ENCODE peak calls at places on chromosome 9, in eight cellular contexts. B, J, K, Z, W, V, M and T are unnamed samples. For H3K4me1, the result is how much of the 10 kb centered on the place peaks cover.

GRCh38 chr9:108924436-108924835 is 9.5 kb downstream of the ELP1 start:
- DNase-seq in B (no peak), J (no peak), K (no peak), Z (no peak), W (no peak), V (no peak), M (no peak), T (no peak)

GRCh38 chr9:81002242-81002641 is 687.1 kb downstream of the TLE1 start:
- DNase-seq in B (no peak), J (no peak), K (peak), Z (no peak), W (no peak), V (no peak), M (no peak), T (no peak)

GRCh38 chr9:14111670-14112069 is 202.3 kb downstream of the NFIB start:
- DNase-seq in B (no peak), J (no peak), K (no peak), Z (no peak), W (no peak), V (no peak), M (peak), T (no peak)

GRCh38 chr9:71270554-71270953 is 149.1 kb upstream of the TRPM3 start:
- DNase-seq in B (no peak), J (no peak), K (peak), Z (no peak), W (no peak), V (no peak), M (no peak), T (no peak)

GRCh38 chr9:100598641-100599145 is 20.8 kb downstream of the CAVIN4 start:
- DNase-seq in B (peak), J (peak), K (peak), Z (peak), W (peak), V (no peak), M (peak), T (peak)

GRCh38 chr9:132712753-132713152 is 42.5 kb downstream of the GTF3C4 start:
- DNase-seq in B (no peak), J (no peak), K (no peak), Z (no peak), W (no peak), V (no peak), M (no peak), T (no peak)

GRCh38 chr9:89536145-89536574 is 38.2 kb upstream of the SEMA4D start:
- DNase-seq in B (no peak), J (no peak), K (no peak), Z (no peak), W (no peak), V (no peak), M (no peak), T (no peak)

GRCh38 chr9:120377268-120378150 is 202.5 kb downstream of the CDK5RAP2 start:
- DNase-seq in B (no peak), J (no peak), K (no peak), Z (no peak), W (no peak), V (no peak), M (peak), T (no peak)

GRCh38 chr9:137785704-137786161 is 91.8 kb upstream of the CACNA1B start:
- DNase-seq in B (no peak), J (no peak), K (no peak), Z (no peak), W (no peak), V (no peak), M (peak), T (no peak)

GRCh38 chr9:13896047-13896446 is 417.9 kb downstream of the NFIB start:
- DNase-seq in B (no peak), J (no peak), K (no peak), Z (no peak), W (no peak), V (no peak), M (no peak), T (no peak)

GRCh38 chr9:29830815-29831214 is 2257.5 kb upstream of the C9orf72 start:
- DNase-seq in B (no peak), J (no peak), K (peak), Z (no peak), W (no peak), V (no peak), M (no peak), T (peak)

GRCh38 chr9:113990570-113990907 is 87.6 kb downstream of the AMBP start:
- DNase-seq in B (no peak), J (no peak), K (no peak), Z (no peak), W (no peak), V (no peak), M (no peak), T (no peak)

GRCh38 chr9:113992276-113992951 is 85.7 kb downstream of the AMBP start:
- DNase-seq in B (peak), J (no peak), K (no peak), Z (peak), W (no peak), V (no peak), M (no peak), T (no peak)

GRCh38 chr9:113991714-113992113 is 86.4 kb downstream of the AMBP start:
- DNase-seq in B (no peak), J (no peak), K (no peak), Z (no peak), W (no peak), V (no peak), M (no peak), T (no peak)

GRCh38 chr9:113989781-113990569 is 88.1 kb downstream of the AMBP start:
- DNase-seq in B (no peak), J (no peak), K (no peak), Z (no peak), W (no peak), V (no peak), M (no peak), T (no peak)

GRCh38 chr9:113990975-113991471 is 87.1 kb downstream of the AMBP start:
- DNase-seq in B (no peak), J (no peak), K (no peak), Z (no peak), W (no peak), V (no peak), M (peak), T (no peak)
- H3K4me1 ChIP-seq in B (under half), J (under half), K (under half), Z (under half), W (under half), V (under half), M (under half), T (under half)

GRCh38 chr9:79812507-79813261 is 240.9 kb downstream of the TLE4 start:
- DNase-seq in B (no peak), J (no peak), K (no peak), Z (no peak), W (no peak), V (no peak), M (no peak), T (no peak)
- H3K4me3 ChIP-seq in B (peak), J (no peak), K (no peak), Z (peak), W (no peak), V (no peak), M (no peak), T (no peak)

DNA sequence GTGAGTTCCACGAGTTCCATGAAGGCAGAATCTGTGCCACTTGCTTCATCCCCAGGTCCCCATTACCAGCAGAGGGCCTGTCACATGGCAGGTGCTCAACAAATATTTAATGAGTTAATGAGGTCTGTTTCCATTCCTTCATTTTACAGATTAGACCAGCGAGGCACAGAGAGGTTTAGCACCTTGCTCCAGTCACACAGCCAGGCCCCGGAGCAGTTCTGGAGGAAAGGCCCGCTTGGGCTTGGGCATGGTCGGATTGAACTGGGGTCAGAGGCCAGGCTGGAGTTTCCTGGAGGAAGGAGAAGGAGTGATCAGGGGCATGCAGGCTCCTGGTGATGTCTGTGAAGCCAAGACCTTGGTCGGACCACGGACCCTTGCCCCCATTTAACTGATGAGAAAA is 4.0 kb upstream of the ST6GALNAC4 start:
- DNase-seq in B (no peak), J (no peak), K (no peak), Z (no peak), W (no peak), V (no peak), M (no peak), T (no peak)
- H3K4me1 ChIP-seq in B (under half), J (under half), K (under half), Z (under half), W (under half), V (under half), M (under half), T (under half)

DNA sequence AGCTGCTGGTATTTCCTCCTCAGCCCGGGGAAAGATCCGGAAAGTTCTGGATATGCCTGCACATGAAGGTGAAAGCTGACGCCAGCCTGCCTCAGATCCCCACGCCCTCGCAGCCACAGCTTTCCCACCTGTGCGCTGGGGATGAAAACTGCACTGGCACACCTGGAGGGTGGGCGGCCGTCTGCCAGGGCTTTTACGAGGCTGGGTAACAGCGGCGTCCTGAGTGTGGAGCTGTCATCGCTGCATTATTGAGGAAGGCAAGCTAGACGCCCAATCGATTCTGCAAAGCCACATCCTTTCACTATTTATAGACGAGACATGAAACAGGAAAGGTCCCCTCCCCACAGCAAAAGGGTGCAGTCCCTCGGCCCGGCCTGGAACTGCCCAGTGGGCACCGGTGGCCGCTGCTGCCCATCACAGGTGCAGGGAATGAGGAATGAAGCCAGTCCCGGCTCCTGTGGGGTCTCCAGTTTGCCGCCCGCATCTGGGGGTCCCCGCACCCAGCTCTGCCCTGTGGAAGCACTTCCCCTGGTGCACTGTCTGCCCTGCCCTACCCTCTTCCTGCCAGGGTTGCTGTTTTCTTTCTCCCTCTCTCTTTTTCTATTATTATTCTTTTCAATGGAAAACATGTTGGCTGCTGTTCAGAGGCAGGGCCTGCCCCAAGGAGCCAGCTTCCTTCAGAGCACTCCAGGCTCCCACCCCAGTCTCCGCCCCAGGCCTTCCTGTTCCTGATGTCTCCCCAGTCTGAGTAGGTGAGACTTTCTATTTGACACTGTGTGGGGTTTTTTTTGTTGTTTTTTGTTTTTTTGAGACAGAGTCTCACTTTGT is 7.0 kb downstream of the NOTCH1 start:
- DNase-seq in B (no peak), J (no peak), K (no peak), Z (no peak), W (no peak), V (no peak), M (no peak), T (no peak)
- H3K4me3 ChIP-seq in B (no peak), J (no peak), K (no peak), Z (peak), W (no peak), V (no peak), M (no peak), T (no peak)

GRCh38 chr9:134333874-134334581 is 7.8 kb downstream of the RXRA start:
- DNase-seq in B (no peak), J (no peak), K (no peak), Z (peak), W (peak), V (no peak), M (no peak), T (no peak)

GRCh38 chr9:134336924-134337323 is 10.7 kb downstream of the RXRA start:
- DNase-seq in B (no peak), J (no peak), K (no peak), Z (no peak), W (no peak), V (no peak), M (no peak), T (no peak)

GRCh38 chr9:134335095-134335489 is 8.8 kb downstream of the RXRA start:
- DNase-seq in B (no peak), J (no peak), K (peak), Z (no peak), W (no peak), V (no peak), M (peak), T (no peak)

GRCh38 chr9:134336174-134336705 is 10.0 kb downstream of the RXRA start:
- DNase-seq in B (no peak), J (no peak), K (no peak), Z (no peak), W (no peak), V (no peak), M (no peak), T (no peak)

GRCh38 chr9:134335490-134336173 is 9.4 kb downstream of the RXRA start:
- DNase-seq in B (no peak), J (no peak), K (no peak), Z (no peak), W (no peak), V (no peak), M (no peak), T (no peak)
- H3K4me1 ChIP-seq in B (half or more), J (half or more), K (under half), Z (half or more), W (half or more), V (under half), M (under half), T (under half)

GRCh38 chr9:38391278-38392118 is 1.0 kb upstream of the ALDH1B1 start:
- DNase-seq in B (no peak), J (no peak), K (no peak), Z (no peak), W (no peak), V (no peak), M (no peak), T (no peak)
- H3K4me3 ChIP-seq in B (no peak), J (peak), K (peak), Z (peak), W (no peak), V (no peak), M (no peak), T (no peak)

DNA sequence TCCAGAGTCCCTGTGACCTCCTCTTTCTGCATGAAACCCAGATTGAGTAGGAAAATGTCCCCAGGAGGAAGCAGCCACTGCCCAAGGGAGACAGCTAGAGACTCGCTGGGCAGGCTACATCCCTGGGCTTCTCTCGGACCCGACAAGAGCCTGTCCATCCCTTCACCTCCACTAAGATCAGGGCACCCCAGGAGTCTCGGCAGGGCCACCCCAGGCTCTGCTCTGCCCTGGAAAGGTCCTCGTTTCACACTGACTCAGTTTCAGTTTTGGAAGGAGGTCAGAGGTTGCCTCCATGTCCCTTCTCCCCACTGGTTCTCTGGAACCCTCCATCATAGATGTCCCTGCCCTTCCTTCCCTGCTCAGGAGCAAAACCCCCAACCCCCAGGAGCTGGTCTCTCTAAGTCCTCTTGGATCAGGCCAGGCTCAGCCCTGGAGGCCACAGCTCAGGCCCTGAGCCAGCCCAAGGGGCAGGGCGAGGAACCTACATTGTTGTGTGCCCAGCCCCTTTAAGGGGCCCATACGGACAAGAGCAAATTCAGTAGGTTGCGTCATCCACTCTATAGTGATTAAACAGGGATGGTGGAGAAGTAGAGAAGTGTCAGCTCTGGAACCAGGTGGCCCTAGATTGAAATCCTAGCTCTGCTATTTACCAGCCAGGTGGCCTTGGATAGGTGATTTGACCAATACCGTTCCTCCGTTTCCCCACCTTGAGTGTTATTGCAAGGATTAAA is 37.4 kb downstream of the C9orf50 start:
- DNase-seq in B (no peak), J (no peak), K (no peak), Z (no peak), W (no peak), V (no peak), M (no peak), T (peak)
- H3K4me1 ChIP-seq in B (under half), J (under half), K (under half), Z (under half), W (under half), V (under half), M (under half), T (under half)